ENCODE peak calls at places on chromosomes 2 and 18, in ten cellular contexts. One of them, this sample, is unnamed.
A peak's percentile ranks its signal among the peaks of the same experiment; 100 is the strongest.

GRCh38 chr2:196234672-196235071 is 63.3 kb upstream of the STK17B start:
- DNase-seq in PC-9: peak; percentile 38
- DNase-seq in endothelial cell: no peak
- DNase-seq in PC-3: peak; percentile 30
- DNase-seq in BJ: no peak
- DNase-seq in tibial artery: no peak
- DNase-seq in activated CD8-positive, alpha-beta T cell treated with anti-CD3 and anti-CD28 coated beads for 36 hours: peak; percentile 85
- DNase-seq in CD4-positive, alpha-beta T cell: no peak
- DNase-seq in mammary epithelial cell: peak; percentile 63
- DNase-seq in MCF 10A: peak; percentile 15
- DNase-seq in this sample: peak; percentile 22

GRCh38 chr2:160408575-160409291 is 84.9 kb downstream of the RBMS1 start:
- DNase-seq in PC-9: no peak
- DNase-seq in endothelial cell: peak; percentile 38
- DNase-seq in PC-3: no peak
- DNase-seq in BJ: no peak
- DNase-seq in tibial artery: no peak
- DNase-seq in activated CD8-positive, alpha-beta T cell treated with anti-CD3 and anti-CD28 coated beads for 36 hours: no peak
- DNase-seq in CD4-positive, alpha-beta T cell: no peak
- DNase-seq in mammary epithelial cell: no peak
- DNase-seq in MCF 10A: no peak
- DNase-seq in this sample: no peak

GRCh38 chr2:186984966-186985365 is 136.0 kb upstream of the ZSWIM2 start:
- DNase-seq in PC-9: no peak
- DNase-seq in endothelial cell: no peak
- DNase-seq in PC-3: no peak
- DNase-seq in BJ: no peak
- DNase-seq in tibial artery: no peak
- DNase-seq in activated CD8-positive, alpha-beta T cell treated with anti-CD3 and anti-CD28 coated beads for 36 hours: no peak
- DNase-seq in CD4-positive, alpha-beta T cell: no peak
- DNase-seq in mammary epithelial cell: no peak
- DNase-seq in MCF 10A: no peak
- DNase-seq in this sample: no peak

GRCh38 chr18:58544179-58544578 is 84.7 kb downstream of the ALPK2 start:
- DNase-seq in PC-9: no peak
- DNase-seq in endothelial cell: no peak
- DNase-seq in PC-3: peak; percentile 44
- DNase-seq in BJ: no peak
- DNase-seq in tibial artery: no peak
- DNase-seq in activated CD8-positive, alpha-beta T cell treated with anti-CD3 and anti-CD28 coated beads for 36 hours: no peak
- DNase-seq in CD4-positive, alpha-beta T cell: no peak
- DNase-seq in mammary epithelial cell: no peak
- DNase-seq in MCF 10A: no peak
- DNase-seq in this sample: no peak

GRCh38 chr2:67394734-67395133 is 2.4 kb upstream of the ETAA1 start:
- DNase-seq in PC-9: peak; percentile 46
- DNase-seq in endothelial cell: no peak
- DNase-seq in PC-3: peak; percentile 60
- DNase-seq in BJ: no peak
- DNase-seq in tibial artery: no peak
- DNase-seq in activated CD8-positive, alpha-beta T cell treated with anti-CD3 and anti-CD28 coated beads for 36 hours: no peak
- DNase-seq in CD4-positive, alpha-beta T cell: no peak
- DNase-seq in mammary epithelial cell: peak; percentile 51
- DNase-seq in MCF 10A: peak; percentile 59
- DNase-seq in this sample: no peak

GRCh38 chr2:221716434-221717303 is 144.6 kb upstream of the EPHA4 start:
- DNase-seq in PC-9: peak; percentile 81
- DNase-seq in endothelial cell: no peak
- DNase-seq in PC-3: peak; percentile 88
- DNase-seq in BJ: no peak
- DNase-seq in tibial artery: no peak
- DNase-seq in activated CD8-positive, alpha-beta T cell treated with anti-CD3 and anti-CD28 coated beads for 36 hours: no peak
- DNase-seq in CD4-positive, alpha-beta T cell: no peak
- DNase-seq in mammary epithelial cell: peak; percentile 8
- DNase-seq in MCF 10A: peak; percentile 63
- DNase-seq in this sample: no peak

GRCh38 chr2:75481041-75481836 is 79.5 kb downstream of the EVA1A start:
- DNase-seq in PC-9: no peak
- DNase-seq in endothelial cell: no peak
- DNase-seq in PC-3: peak; percentile 32
- DNase-seq in BJ: no peak
- DNase-seq in tibial artery: no peak
- DNase-seq in activated CD8-positive, alpha-beta T cell treated with anti-CD3 and anti-CD28 coated beads for 36 hours: no peak
- DNase-seq in CD4-positive, alpha-beta T cell: no peak
- DNase-seq in mammary epithelial cell: peak; percentile 12
- DNase-seq in MCF 10A: peak; percentile 18
- DNase-seq in this sample: no peak

GRCh38 chr2:72993147-72993546 is 75.8 kb downstream of the EMX1 start:
- DNase-seq in PC-9: no peak
- DNase-seq in endothelial cell: peak; percentile 71
- DNase-seq in PC-3: peak; percentile 64
- DNase-seq in BJ: no peak
- DNase-seq in tibial artery: no peak
- DNase-seq in activated CD8-positive, alpha-beta T cell treated with anti-CD3 and anti-CD28 coated beads for 36 hours: peak; percentile 51
- DNase-seq in CD4-positive, alpha-beta T cell: peak; percentile 45
- DNase-seq in mammary epithelial cell: no peak
- DNase-seq in MCF 10A: peak; percentile 63
- DNase-seq in this sample: peak; percentile 83

GRCh38 chr2:105081006-105081701 is 43.3 kb downstream of the MRPS9 start:
- DNase-seq in PC-9: no peak
- DNase-seq in endothelial cell: no peak
- DNase-seq in PC-3: no peak
- DNase-seq in BJ: no peak
- DNase-seq in tibial artery: no peak
- DNase-seq in activated CD8-positive, alpha-beta T cell treated with anti-CD3 and anti-CD28 coated beads for 36 hours: no peak
- DNase-seq in CD4-positive, alpha-beta T cell: no peak
- DNase-seq in mammary epithelial cell: no peak
- DNase-seq in MCF 10A: no peak
- DNase-seq in this sample: no peak

GRCh38 chr2:50785781-50786180 is 246.2 kb downstream of the NRXN1 start:
- DNase-seq in PC-9: no peak
- DNase-seq in endothelial cell: no peak
- DNase-seq in PC-3: no peak
- DNase-seq in BJ: no peak
- DNase-seq in tibial artery: no peak
- DNase-seq in activated CD8-positive, alpha-beta T cell treated with anti-CD3 and anti-CD28 coated beads for 36 hours: no peak
- DNase-seq in CD4-positive, alpha-beta T cell: no peak
- DNase-seq in mammary epithelial cell: no peak
- DNase-seq in MCF 10A: no peak
- DNase-seq in this sample: no peak

GRCh38 chr18:63297678-63298392 is 21.7 kb downstream of the BCL2 start:
- DNase-seq in PC-9: no peak
- DNase-seq in endothelial cell: no peak
- DNase-seq in PC-3: no peak
- DNase-seq in BJ: no peak
- DNase-seq in tibial artery: no peak
- DNase-seq in activated CD8-positive, alpha-beta T cell treated with anti-CD3 and anti-CD28 coated beads for 36 hours: no peak
- DNase-seq in CD4-positive, alpha-beta T cell: no peak
- DNase-seq in mammary epithelial cell: no peak
- DNase-seq in MCF 10A: no peak
- DNase-seq in this sample: no peak

GRCh38 chr2:96464651-96465050 is 40.5 kb downstream of the NEURL3 start:
- DNase-seq in PC-9: no peak
- DNase-seq in endothelial cell: no peak
- DNase-seq in PC-3: no peak
- DNase-seq in BJ: no peak
- DNase-seq in tibial artery: no peak
- DNase-seq in activated CD8-positive, alpha-beta T cell treated with anti-CD3 and anti-CD28 coated beads for 36 hours: no peak
- DNase-seq in CD4-positive, alpha-beta T cell: no peak
- DNase-seq in mammary epithelial cell: no peak
- DNase-seq in MCF 10A: no peak
- DNase-seq in this sample: no peak

GRCh38 chr18:39721712-39722111 is 2156.1 kb upstream of the CELF4 start:
- DNase-seq in PC-9: no peak
- DNase-seq in endothelial cell: no peak
- DNase-seq in PC-3: no peak
- DNase-seq in BJ: no peak
- DNase-seq in tibial artery: no peak
- DNase-seq in activated CD8-positive, alpha-beta T cell treated with anti-CD3 and anti-CD28 coated beads for 36 hours: no peak
- DNase-seq in CD4-positive, alpha-beta T cell: no peak
- DNase-seq in mammary epithelial cell: no peak
- DNase-seq in MCF 10A: no peak
- DNase-seq in this sample: no peak

GRCh38 chr2:181305151-181306123 is 151.7 kb upstream of the ITGA4 start:
- DNase-seq in PC-9: no peak
- DNase-seq in endothelial cell: no peak
- DNase-seq in PC-3: no peak
- DNase-seq in BJ: no peak
- DNase-seq in tibial artery: no peak
- DNase-seq in activated CD8-positive, alpha-beta T cell treated with anti-CD3 and anti-CD28 coated beads for 36 hours: peak; percentile 76
- DNase-seq in CD4-positive, alpha-beta T cell: peak; percentile 48
- DNase-seq in mammary epithelial cell: no peak
- DNase-seq in MCF 10A: no peak
- DNase-seq in this sample: no peak

GRCh38 chr2:44964704-44965343 is 23.3 kb downstream of the SIX3 start:
- DNase-seq in PC-9: no peak
- DNase-seq in endothelial cell: peak; percentile 55
- DNase-seq in PC-3: no peak
- DNase-seq in BJ: no peak
- DNase-seq in tibial artery: no peak
- DNase-seq in activated CD8-positive, alpha-beta T cell treated with anti-CD3 and anti-CD28 coated beads for 36 hours: no peak
- DNase-seq in CD4-positive, alpha-beta T cell: no peak
- DNase-seq in mammary epithelial cell: no peak
- DNase-seq in MCF 10A: no peak
- DNase-seq in this sample: no peak
- TF ChIP-seq CTCF in PC-9: peak; percentile 29
- TF ChIP-seq CTCF in endothelial cell: peak; percentile 73
- TF ChIP-seq CTCF in PC-3: peak; percentile 32
- TF ChIP-seq CTCF in BJ: peak; percentile 39
- TF ChIP-seq CTCF in tibial artery: no peak
- TF ChIP-seq CTCF in activated CD8-positive, alpha-beta T cell treated with anti-CD3 and anti-CD28 coated beads for 36 hours: peak; percentile 41
- TF ChIP-seq CTCF in CD4-positive, alpha-beta T cell: no peak
- TF ChIP-seq CTCF in mammary epithelial cell: peak; percentile 38
- TF ChIP-seq CTCF in MCF 10A: no peak
- TF ChIP-seq CTCF in this sample: no peak

DNA sequence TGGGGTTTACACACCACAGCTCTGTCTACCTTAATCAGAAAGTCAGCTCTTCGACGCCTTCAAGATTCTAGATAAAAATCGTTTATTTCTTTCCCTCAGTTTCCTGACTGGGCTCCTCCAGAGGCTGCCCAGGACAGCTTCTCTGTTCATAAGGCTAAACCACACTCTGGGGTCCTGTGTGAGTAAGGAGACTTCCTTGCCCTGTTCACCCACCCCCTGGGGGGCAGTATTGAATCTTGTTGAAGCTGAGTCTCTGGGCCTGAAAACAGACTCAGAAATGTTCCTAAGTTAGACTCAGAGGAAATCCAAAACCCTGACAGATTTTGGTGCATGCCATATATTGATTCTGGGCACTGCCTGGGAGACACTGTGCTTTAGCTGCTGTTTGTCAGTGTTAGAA is 43.0 kb downstream of the G6PC2 start:
- DNase-seq in PC-9: no peak
- DNase-seq in endothelial cell: peak; percentile 15
- DNase-seq in PC-3: no peak
- DNase-seq in BJ: no peak
- DNase-seq in tibial artery: no peak
- DNase-seq in activated CD8-positive, alpha-beta T cell treated with anti-CD3 and anti-CD28 coated beads for 36 hours: no peak
- DNase-seq in CD4-positive, alpha-beta T cell: no peak
- DNase-seq in mammary epithelial cell: no peak
- DNase-seq in MCF 10A: no peak
- DNase-seq in this sample: no peak
- TF ChIP-seq CTCF in PC-9: no peak
- TF ChIP-seq CTCF in endothelial cell: no peak
- TF ChIP-seq CTCF in PC-3: peak; percentile 40
- TF ChIP-seq CTCF in BJ: no peak
- TF ChIP-seq CTCF in tibial artery: no peak
- TF ChIP-seq CTCF in activated CD8-positive, alpha-beta T cell treated with anti-CD3 and anti-CD28 coated beads for 36 hours: no peak
- TF ChIP-seq CTCF in CD4-positive, alpha-beta T cell: no peak
- TF ChIP-seq CTCF in mammary epithelial cell: no peak
- TF ChIP-seq CTCF in MCF 10A: no peak
- TF ChIP-seq CTCF in this sample: no peak

GRCh38 chr18:36304723-36305122 is 7.2 kb downstream of the FHOD3 start:
- DNase-seq in PC-9: no peak
- DNase-seq in endothelial cell: no peak
- DNase-seq in PC-3: no peak
- DNase-seq in BJ: no peak
- DNase-seq in tibial artery: no peak
- DNase-seq in activated CD8-positive, alpha-beta T cell treated with anti-CD3 and anti-CD28 coated beads for 36 hours: no peak
- DNase-seq in CD4-positive, alpha-beta T cell: no peak
- DNase-seq in mammary epithelial cell: no peak
- DNase-seq in MCF 10A: no peak
- DNase-seq in this sample: no peak
- TF ChIP-seq CTCF in PC-9: no peak
- TF ChIP-seq CTCF in endothelial cell: no peak
- TF ChIP-seq CTCF in PC-3: no peak
- TF ChIP-seq CTCF in BJ: no peak
- TF ChIP-seq CTCF in tibial artery: no peak
- TF ChIP-seq CTCF in activated CD8-positive, alpha-beta T cell treated with anti-CD3 and anti-CD28 coated beads for 36 hours: no peak
- TF ChIP-seq CTCF in CD4-positive, alpha-beta T cell: no peak
- TF ChIP-seq CTCF in mammary epithelial cell: no peak
- TF ChIP-seq CTCF in MCF 10A: no peak
- TF ChIP-seq CTCF in this sample: no peak

GRCh38 chr2:201451330-201452057 is at the start of the genes STRADB and TRAK2:
- DNase-seq in PC-9: peak; percentile 86
- DNase-seq in endothelial cell: peak; percentile 90
- DNase-seq in PC-3: peak; percentile 95
- DNase-seq in BJ: peak; percentile 82
- DNase-seq in tibial artery: peak; percentile 95
- DNase-seq in activated CD8-positive, alpha-beta T cell treated with anti-CD3 and anti-CD28 coated beads for 36 hours: peak; percentile 98
- DNase-seq in CD4-positive, alpha-beta T cell: peak; percentile 93
- DNase-seq in mammary epithelial cell: peak; percentile 91
- DNase-seq in MCF 10A: peak; percentile 93
- DNase-seq in this sample: peak; percentile 98
- TF ChIP-seq CTCF in PC-9: no peak
- TF ChIP-seq CTCF in endothelial cell: peak; percentile 20
- TF ChIP-seq CTCF in PC-3: peak; percentile 16
- TF ChIP-seq CTCF in BJ: peak; percentile 35
- TF ChIP-seq CTCF in tibial artery: peak; percentile 39
- TF ChIP-seq CTCF in activated CD8-positive, alpha-beta T cell treated with anti-CD3 and anti-CD28 coated beads for 36 hours: peak; percentile 45
- TF ChIP-seq CTCF in CD4-positive, alpha-beta T cell: no peak
- TF ChIP-seq CTCF in mammary epithelial cell: no peak
- TF ChIP-seq CTCF in MCF 10A: peak; percentile 28
- TF ChIP-seq CTCF in this sample: no peak

DNA sequence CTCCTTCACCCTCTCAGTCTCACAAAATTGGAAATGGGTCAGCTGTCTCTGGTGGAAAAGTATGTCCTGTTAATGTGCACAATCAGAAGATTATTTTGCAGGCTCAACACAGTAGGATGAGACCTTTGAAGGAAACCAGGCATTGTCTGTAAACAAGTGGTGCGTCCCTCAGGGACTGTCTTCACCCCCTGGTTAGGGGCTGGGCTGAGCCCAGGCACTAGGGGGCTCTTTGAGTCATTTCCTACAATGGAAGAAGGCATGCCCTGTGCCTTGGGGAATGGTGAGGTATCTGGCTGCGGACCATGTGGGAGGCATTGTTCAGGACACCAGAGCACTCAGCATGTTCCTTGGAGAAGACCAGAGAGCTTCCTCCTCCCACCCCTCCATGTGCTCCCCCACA is 26.8 kb downstream of the PKDCC start:
- DNase-seq in PC-9: no peak
- DNase-seq in endothelial cell: no peak
- DNase-seq in PC-3: peak; percentile 4
- DNase-seq in BJ: no peak
- DNase-seq in tibial artery: no peak
- DNase-seq in activated CD8-positive, alpha-beta T cell treated with anti-CD3 and anti-CD28 coated beads for 36 hours: no peak
- DNase-seq in CD4-positive, alpha-beta T cell: no peak
- DNase-seq in mammary epithelial cell: no peak
- DNase-seq in MCF 10A: no peak
- DNase-seq in this sample: no peak
- TF ChIP-seq CTCF in PC-9: no peak
- TF ChIP-seq CTCF in endothelial cell: no peak
- TF ChIP-seq CTCF in PC-3: no peak
- TF ChIP-seq CTCF in BJ: no peak
- TF ChIP-seq CTCF in tibial artery: no peak
- TF ChIP-seq CTCF in activated CD8-positive, alpha-beta T cell treated with anti-CD3 and anti-CD28 coated beads for 36 hours: no peak
- TF ChIP-seq CTCF in CD4-positive, alpha-beta T cell: no peak
- TF ChIP-seq CTCF in mammary epithelial cell: no peak
- TF ChIP-seq CTCF in MCF 10A: no peak
- TF ChIP-seq CTCF in this sample: no peak